ENCODE peak calls at places on chromosomes 2 and 18, in six cellular contexts. W, U, L, P, E and I are unnamed samples.

GRCh38 chr2:133509777-133510176 is 58.5 kb downstream of the NCKAP5 start:
- DNase-seq in W (no peak), U (no peak), L (no peak), P (no peak), E (no peak), I (no peak)

GRCh38 chr2:215460682-215461081 is 24.8 kb upstream of the FN1 start:
- DNase-seq in W (no peak), U (no peak), L (peak), P (no peak), E (no peak), I (no peak)

GRCh38 chr2:62501794-62502500 is 4.0 kb downstream of the TMEM17 start:
- DNase-seq in W (no peak), U (no peak), L (no peak), P (no peak), E (no peak), I (no peak)

GRCh38 chr2:208025037-208025813 is at the start of gene PLEKHM3:
- DNase-seq in W (peak), U (peak), L (peak), P (peak), E (no peak), I (peak)

GRCh38 chr18:48589797-48590519 is 51.1 kb downstream of the CTIF start:
- DNase-seq in W (no peak), U (no peak), L (peak), P (no peak), E (no peak), I (no peak)

GRCh38 chr2:181813963-181814565 is 77.5 kb upstream of the ITPRID2 start:
- DNase-seq in W (no peak), U (no peak), L (peak), P (no peak), E (no peak), I (no peak)

GRCh38 chr2:27042985-27043634 is 8.4 kb upstream of the AGBL5 start:
- DNase-seq in W (no peak), U (no peak), L (no peak), P (no peak), E (no peak), I (no peak)

GRCh38 chr18:35572644-35573043 is 8.9 kb upstream of the GALNT1 start:
- DNase-seq in W (no peak), U (no peak), L (peak), P (no peak), E (no peak), I (no peak)

GRCh38 chr2:226066873-226067272 is 667.4 kb downstream of the NYAP2 start:
- DNase-seq in W (no peak), U (no peak), L (no peak), P (no peak), E (no peak), I (no peak)

GRCh38 chr2:26988165-26988879 is 17.9 kb downstream of the MAPRE3 start:
- DNase-seq in W (no peak), U (no peak), L (peak), P (no peak), E (no peak), I (no peak)

GRCh38 chr2:203619192-203619878 is 84.2 kb upstream of the RAPH1 start:
- DNase-seq in W (peak), U (no peak), L (no peak), P (no peak), E (no peak), I (no peak)

GRCh38 chr2:14756981-14757657 is 124.6 kb downstream of the LRATD1 start:
- DNase-seq in W (no peak), U (no peak), L (peak), P (no peak), E (no peak), I (no peak)

GRCh38 chr18:59501876-59502221 is 142.8 kb upstream of the LMAN1 start:
- DNase-seq in W (no peak), U (no peak), L (no peak), P (no peak), E (no peak), I (no peak)

GRCh38 chr2:44652701-44653100 is 288.8 kb upstream of the SIX3 start:
- DNase-seq in W (no peak), U (no peak), L (no peak), P (no peak), E (no peak), I (no peak)

GRCh38 chr2:8541223-8541622 is 140.6 kb upstream of the ID2 start:
- DNase-seq in W (no peak), U (no peak), L (no peak), P (no peak), E (no peak), I (peak)

GRCh38 chr18:36358141-36358540 is 60.6 kb downstream of the FHOD3 start:
- DNase-seq in W (no peak), U (no peak), L (no peak), P (no peak), E (no peak), I (no peak)

GRCh38 chr18:21242141-21243040 is at the start of gene GREB1L:
- DNase-seq in W (no peak), U (peak), L (peak), P (no peak), E (no peak), I (no peak)

GRCh38 chr2:160203007-160203406 is 2.9 kb upstream of the ITGB6 start:
- DNase-seq in W (no peak), U (no peak), L (no peak), P (no peak), E (no peak), I (no peak)

GRCh38 chr18:31247574-31248199 is 70.3 kb upstream of the DSG1 start:
- DNase-seq in W (peak), U (no peak), L (peak), P (no peak), E (no peak), I (no peak)

GRCh38 chr2:20356042-20356441 is 5.4 kb upstream of the PUM2 start:
- DNase-seq in W (no peak), U (no peak), L (peak), P (no peak), E (no peak), I (no peak)

GRCh38 chr18:7417742-7418141 is 149.4 kb upstream of the PTPRM start:
- DNase-seq in W (no peak), U (no peak), L (peak), P (no peak), E (no peak), I (no peak)